ENCODE peak calls at places on chromosomes 2 and 18, in six cellular contexts. Y is epithelial cell of proximal tubule, M is GM06990, N is heart right ventricle, E is endothelial cell of umbilical vein, A is Panc1. W is an unnamed sample.

GRCh38 chr2:222950886-222951285 is 90.0 kb downstream of the ACSL3 start:
- DNase-seq in Y (no peak), M (no peak), N (no peak), E (peak), A (no peak), W (no peak)

GRCh38 chr2:177914247-177914646 is 158.3 kb downstream of the PDE11A start:
- DNase-seq in Y (no peak), M (no peak), N (no peak), E (no peak), A (no peak), W (no peak)

GRCh38 chr2:156818944-156819343 is 382.8 kb downstream of the GPD2 start:
- DNase-seq in Y (no peak), M (no peak), N (no peak), E (no peak), A (no peak), W (no peak)

GRCh38 chr2:175003875-175004729 is 1.1 kb downstream of the CHN1 start:
- DNase-seq in Y (no peak), M (no peak), N (peak), E (peak), A (no peak), W (no peak)

GRCh38 chr18:60508108-60508507 is 135.5 kb upstream of the MC4R start:
- DNase-seq in Y (no peak), M (no peak), N (no peak), E (no peak), A (no peak), W (no peak)

GRCh38 chr2:225310745-225311144 is 88.8 kb upstream of the NYAP2 start:
- DNase-seq in Y (no peak), M (no peak), N (no peak), E (no peak), A (no peak), W (no peak)

GRCh38 chr2:98827625-98828368 is 96.9 kb upstream of the MGAT4A start:
- DNase-seq in Y (no peak), M (no peak), N (no peak), E (no peak), A (no peak), W (no peak)

GRCh38 chr2:20425371-20425881 is 21.4 kb upstream of the RHOB start:
- DNase-seq in Y (no peak), M (peak), N (no peak), E (no peak), A (no peak), W (no peak)

GRCh38 chr2:132446460-132446859 is 29.9 kb downstream of the GPR39 start:
- DNase-seq in Y (no peak), M (no peak), N (no peak), E (no peak), A (no peak), W (no peak)

GRCh38 chr2:9558948-9559381 is 3.3 kb upstream of the ADAM17 start:
- DNase-seq in Y (peak), M (no peak), N (no peak), E (no peak), A (peak), W (no peak)

GRCh38 chr2:232336956-232337700 is 41.4 kb upstream of the ALPP start:
- DNase-seq in Y (no peak), M (no peak), N (no peak), E (no peak), A (no peak), W (no peak)

GRCh38 chr2:137357641-137358040 is 592.3 kb downstream of the THSD7B start:
- DNase-seq in Y (no peak), M (no peak), N (no peak), E (no peak), A (no peak), W (no peak)

GRCh38 chr2:96150791-96151594 is 5.8 kb upstream of the DUSP2 start:
- DNase-seq in Y (no peak), M (no peak), N (no peak), E (no peak), A (no peak), W (no peak)

GRCh38 chr2:203346624-203347023 is 18.4 kb downstream of the ABI2 start:
- DNase-seq in Y (no peak), M (no peak), N (no peak), E (no peak), A (no peak), W (no peak)

GRCh38 chr18:76380791-76381405 is 114.1 kb downstream of the ZNF516 start:
- DNase-seq in Y (no peak), M (no peak), N (no peak), E (no peak), A (no peak), W (no peak)

GRCh38 chr2:64003239-64003638 is 16.0 kb downstream of the VPS54 start:
- DNase-seq in Y (no peak), M (no peak), N (no peak), E (no peak), A (no peak), W (no peak)

GRCh38 chr2:134469516-134470115 is 215.7 kb downstream of the MGAT5 start:
- DNase-seq in Y (no peak), M (no peak), N (no peak), E (no peak), A (no peak), W (no peak)

GRCh38 chr2:138121769-138122661 is 157.7 kb downstream of the HNMT start:
- DNase-seq in Y (no peak), M (no peak), N (no peak), E (peak), A (no peak), W (peak)

GRCh38 chr2:240170883-240171282 is 30.4 kb upstream of the OTOS start:
- DNase-seq in Y (no peak), M (no peak), N (no peak), E (no peak), A (no peak), W (no peak)

GRCh38 chr2:223779877-223780276 is 57.5 kb downstream of the AP1S3 start:
- DNase-seq in Y (no peak), M (peak), N (no peak), E (peak), A (no peak), W (peak)

GRCh38 chr2:47501374-47502200 is 98.6 kb downstream of the MSH2 start:
- DNase-seq in Y (no peak), M (no peak), N (no peak), E (peak), A (no peak), W (no peak)

GRCh38 chr2:225462945-225463344 is 63.4 kb downstream of the NYAP2 start:
- DNase-seq in Y (no peak), M (no peak), N (no peak), E (no peak), A (peak), W (no peak)

GRCh38 chr2:59301466-59302402 is 1060.6 kb upstream of the FANCL start:
- DNase-seq in Y (peak), M (no peak), N (no peak), E (peak), A (peak), W (peak)

GRCh38 chr18:23499571-23499889 is 3.8 kb upstream of the RMC1 start:
- DNase-seq in Y (no peak), M (no peak), N (no peak), E (no peak), A (no peak), W (no peak)

GRCh38 chr2:75222527-75222926 is 23.2 kb upstream of the TACR1 start:
- DNase-seq in Y (no peak), M (no peak), N (no peak), E (no peak), A (no peak), W (no peak)

GRCh38 chr18:62175521-62175920 is 11.3 kb downstream of the PIGN start:
- DNase-seq in Y (no peak), M (no peak), N (no peak), E (no peak), A (no peak), W (no peak)

GRCh38 chr2:218002792-218003191 is at the start of gene TNS1:
- DNase-seq in Y (no peak), M (no peak), N (peak), E (no peak), A (no peak), W (no peak)

GRCh38 chr2:111983478-111984212 is 71.4 kb upstream of the TMEM87B start:
- DNase-seq in Y (no peak), M (no peak), N (no peak), E (no peak), A (no peak), W (no peak)

GRCh38 chr18:55897101-55897500 is 309.1 kb upstream of the TCF4 start:
- DNase-seq in Y (no peak), M (no peak), N (no peak), E (no peak), A (no peak), W (no peak)

GRCh38 chr2:69375494-69376353 is 11.3 kb downstream of the GFPT1 start:
- DNase-seq in Y (no peak), M (no peak), N (no peak), E (peak), A (no peak), W (no peak)

GRCh38 chr18:54444309-54444914 is 86.7 kb downstream of the C18orf54 start:
- DNase-seq in Y (no peak), M (no peak), N (peak), E (peak), A (peak), W (peak)

GRCh38 chr2:120880381-120880780 is 144.7 kb downstream of the GLI2 start:
- DNase-seq in Y (no peak), M (no peak), N (no peak), E (no peak), A (no peak), W (no peak)

GRCh38 chr2:97724501-97724900 is 11.1 kb downstream of the ZAP70 start:
- DNase-seq in Y (no peak), M (no peak), N (no peak), E (no peak), A (no peak), W (no peak)

GRCh38 chr2:139142252-139142651 is 362.1 kb upstream of the NXPH2 start:
- DNase-seq in Y (peak), M (no peak), N (no peak), E (peak), A (no peak), W (no peak)

GRCh38 chr2:8135051-8135675 is 546.7 kb upstream of the ID2 start:
- DNase-seq in Y (no peak), M (no peak), N (peak), E (no peak), A (no peak), W (no peak)

GRCh38 chr2:219731173-219731572 is 103.7 kb downstream of the SLC4A3 start:
- DNase-seq in Y (no peak), M (no peak), N (no peak), E (no peak), A (no peak), W (no peak)
- TF ChIP-seq CTCF in Y (no peak), M (no peak), N (no peak), E (no peak), A (no peak), W (no peak)

DNA sequence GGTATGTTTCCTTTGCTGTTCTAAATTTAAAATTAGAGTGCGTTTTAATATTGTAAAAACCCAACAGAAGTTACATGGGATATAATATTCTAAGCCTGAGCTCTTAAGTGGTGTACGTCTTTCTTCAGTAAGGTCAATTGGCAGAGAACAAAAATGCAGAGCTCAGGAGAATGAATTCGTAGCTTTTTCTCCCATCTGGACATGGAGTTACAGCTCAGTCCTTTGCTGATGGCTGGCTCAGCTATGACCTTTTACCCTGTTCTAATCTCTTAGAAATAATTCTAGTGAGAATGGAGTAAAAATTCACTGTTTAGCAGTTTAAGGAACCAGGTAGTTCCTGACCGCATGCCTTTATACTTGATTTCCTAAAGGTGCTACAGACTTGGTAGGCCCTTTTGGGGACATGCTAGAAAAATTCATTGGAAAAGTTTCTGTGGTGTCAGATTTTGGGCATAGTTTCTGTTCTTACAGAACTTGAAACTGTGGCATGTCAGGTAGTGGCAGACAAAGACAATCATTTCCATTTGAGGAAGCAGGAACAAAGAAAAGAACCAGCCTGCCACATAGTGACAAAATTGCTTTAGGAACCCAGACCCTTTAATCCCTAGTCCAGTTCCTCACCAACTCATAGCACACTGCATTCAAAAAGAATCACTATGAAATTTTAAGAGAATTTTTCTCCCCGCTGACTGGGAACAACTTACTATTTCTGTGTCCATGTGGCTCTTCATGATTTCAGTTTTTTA is 566.8 kb upstream of the ZNF804A start:
- DNase-seq in Y (no peak), M (no peak), N (no peak), E (no peak), A (no peak), W (no peak)
- TF ChIP-seq CTCF in Y (no peak), M (peak), N (no peak), E (no peak), A (no peak), W (no peak)

DNA sequence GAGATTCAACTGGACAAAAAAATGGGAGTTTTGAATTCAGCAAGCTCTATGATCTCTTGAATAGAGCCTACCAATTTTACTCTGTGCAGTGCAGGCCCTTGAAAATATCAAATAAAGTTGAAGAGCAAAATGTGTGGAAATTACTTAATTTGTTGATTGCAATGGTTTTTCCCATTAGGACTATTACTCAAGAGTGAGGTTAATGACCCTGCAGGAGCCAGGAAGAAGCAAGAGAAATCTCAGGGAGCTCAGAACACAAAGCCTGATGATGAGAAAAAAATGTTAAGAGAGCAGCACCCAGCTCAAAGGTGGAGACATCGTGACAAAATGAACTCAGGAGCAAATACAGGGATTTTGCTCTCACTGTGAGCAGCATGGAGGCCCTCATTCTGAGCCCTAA is 337.6 kb upstream of the TRIB2 start:
- DNase-seq in Y (no peak), M (no peak), N (no peak), E (no peak), A (no peak), W (no peak)
- TF ChIP-seq CTCF in Y (no peak), M (no peak), N (no peak), E (no peak), A (no peak), W (no peak)

DNA sequence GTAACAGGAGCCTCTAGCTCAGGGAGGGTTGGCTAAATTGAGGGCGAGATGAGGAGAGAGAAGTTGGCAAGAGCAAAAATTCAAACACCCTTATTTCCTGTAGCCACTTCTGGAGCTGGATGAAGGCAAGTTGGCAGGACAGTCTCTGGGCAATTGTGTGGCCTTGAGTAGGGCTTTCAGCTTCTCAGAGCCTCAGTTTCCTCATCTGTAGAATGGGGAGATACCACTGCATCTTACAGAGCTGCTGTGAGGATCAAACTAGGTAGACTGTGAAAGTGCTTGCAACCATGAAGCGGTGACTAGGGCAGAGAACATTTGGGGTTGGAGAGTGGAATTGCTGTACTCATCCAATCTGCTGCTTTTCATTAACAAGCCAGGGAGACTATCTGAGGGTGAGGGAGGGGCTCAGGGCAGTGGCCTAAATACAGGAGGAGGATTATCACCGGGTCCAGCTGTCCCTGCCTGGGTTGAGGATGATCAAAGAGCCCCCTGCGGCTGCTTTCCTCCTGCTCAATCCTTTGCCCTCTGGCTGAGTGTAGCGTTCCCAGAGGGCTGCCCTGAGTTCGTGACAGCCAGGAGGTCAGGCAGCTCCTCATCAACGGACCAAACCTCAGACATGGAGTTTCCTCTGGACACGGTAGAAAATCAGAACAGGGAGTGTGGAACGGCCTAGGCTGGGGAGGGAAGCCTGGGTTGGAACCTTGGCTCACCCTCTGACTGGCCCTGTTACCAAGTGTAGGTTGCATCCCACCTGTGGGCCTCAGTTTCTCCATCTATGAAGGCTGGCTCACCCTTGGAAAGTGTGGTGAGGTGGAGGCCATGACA is 23.7 kb downstream of the CIB4 start:
- DNase-seq in Y (no peak), M (no peak), N (no peak), E (no peak), A (no peak), W (no peak)
- TF ChIP-seq CTCF in Y (no peak), M (no peak), N (no peak), E (no peak), A (no peak), W (no peak)

DNA sequence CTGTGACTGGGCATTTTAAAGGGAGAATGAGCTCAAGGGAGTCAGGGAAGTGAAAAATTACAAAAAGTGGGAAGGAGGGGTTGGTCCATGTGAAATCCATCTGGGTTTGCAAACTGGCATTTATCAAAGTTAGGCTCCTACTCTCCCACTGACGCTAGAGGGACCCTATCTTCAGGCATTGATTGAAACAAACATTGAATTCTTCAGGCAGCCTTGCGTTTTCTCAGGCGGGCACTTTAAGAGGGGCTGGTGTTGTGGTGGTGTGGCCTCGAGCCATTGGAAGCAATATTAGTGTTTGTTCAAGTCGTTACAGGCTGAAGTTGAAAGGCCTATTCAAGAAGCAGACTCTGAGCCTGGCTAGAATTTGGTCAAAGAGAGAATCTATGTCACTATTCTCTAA is 36.6 kb downstream of the STON1 start:
- DNase-seq in Y (no peak), M (no peak), N (no peak), E (no peak), A (no peak), W (no peak)
- TF ChIP-seq CTCF in Y (peak), M (peak), N (no peak), E (peak), A (peak), W (no peak)

DNA sequence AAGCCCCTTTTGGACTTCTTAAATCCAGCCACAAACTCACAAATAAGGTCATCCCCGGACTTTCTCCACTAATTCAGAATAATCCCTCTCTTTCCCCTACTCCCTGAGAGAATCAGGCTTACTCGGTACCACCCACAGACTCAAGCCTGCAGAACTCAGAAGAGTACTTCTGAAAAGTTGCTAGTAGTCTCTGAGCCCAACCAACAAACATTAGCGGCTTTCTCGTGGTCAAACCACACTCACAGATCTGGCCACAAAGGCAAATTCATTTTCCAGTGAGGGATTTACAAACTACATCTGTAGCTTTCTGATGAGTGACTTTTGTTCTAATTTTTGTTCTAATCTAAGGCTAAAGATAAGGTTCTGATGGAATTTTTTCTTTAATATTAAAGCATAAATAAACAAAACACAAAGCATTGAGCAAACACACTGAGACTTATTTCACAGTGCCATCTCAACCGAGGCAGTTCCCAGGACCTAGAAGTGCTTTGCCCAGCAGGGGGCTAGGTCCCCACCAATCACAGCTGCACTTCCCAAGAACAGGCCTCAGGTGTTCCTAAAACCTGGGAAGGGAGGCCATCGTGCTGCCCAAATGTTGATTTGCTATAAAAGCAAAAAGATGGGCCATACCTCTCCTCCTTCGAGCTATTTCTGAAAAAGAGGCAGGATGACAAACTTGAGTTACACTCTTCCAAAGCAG is 110.7 kb downstream of the COLEC12 start:
- DNase-seq in Y (no peak), M (no peak), N (no peak), E (no peak), A (no peak), W (no peak)
- TF ChIP-seq CTCF in Y (peak), M (no peak), N (no peak), E (no peak), A (no peak), W (no peak)

W was measured in GM20000.